ENCODE peak calls at places on chromosomes 6 and 20, in nine cellular contexts. One of them, this sample, is unnamed.

GRCh38 chr6:122778961-122779671 is 400 bp upstream of the FABP7 start:
- DNase-seq in GM23338: peak
- DNase-seq in pons: peak
- DNase-seq in GM03348: no peak
- DNase-seq in fibroblast of mammary gland: no peak
- DNase-seq in sciatic nerve: no peak
- DNase-seq in left ventricle myocardium inferior: no peak
- DNase-seq in WTC11: peak
- DNase-seq in astrocyte of the cerebellum: peak
- DNase-seq in this sample: peak

GRCh38 chr20:24033151-24033550 is 44.6 kb upstream of the GGTLC1 start:
- DNase-seq in GM23338: no peak
- DNase-seq in WTC11: no peak
- DNase-seq in astrocyte of the cerebellum: no peak
- DNase-seq in GM03348: no peak
- DNase-seq in sciatic nerve: no peak
- DNase-seq in left ventricle myocardium inferior: no peak
- DNase-seq in pons: no peak
- DNase-seq in fibroblast of mammary gland: no peak
- DNase-seq in this sample: no peak

GRCh38 chr6:55772730-55773129 is 102.7 kb downstream of the BMP5 start:
- DNase-seq in left ventricle myocardium inferior: no peak
- DNase-seq in GM23338: no peak
- DNase-seq in sciatic nerve: no peak
- DNase-seq in GM03348: no peak
- DNase-seq in astrocyte of the cerebellum: no peak
- DNase-seq in WTC11: no peak
- DNase-seq in pons: no peak
- DNase-seq in fibroblast of mammary gland: no peak
- DNase-seq in this sample: no peak

GRCh38 chr20:34045294-34045693 is 51.6 kb downstream of the RALY start:
- DNase-seq in astrocyte of the cerebellum: no peak
- DNase-seq in pons: no peak
- DNase-seq in left ventricle myocardium inferior: peak
- DNase-seq in WTC11: no peak
- DNase-seq in GM03348: peak
- DNase-seq in GM23338: no peak
- DNase-seq in sciatic nerve: no peak
- DNase-seq in fibroblast of mammary gland: peak
- DNase-seq in this sample: no peak

GRCh38 chr6:92495246-92495645 is 924.1 kb downstream of the EPHA7 start:
- DNase-seq in sciatic nerve: no peak
- DNase-seq in astrocyte of the cerebellum: peak
- DNase-seq in GM23338: no peak
- DNase-seq in GM03348: no peak
- DNase-seq in fibroblast of mammary gland: no peak
- DNase-seq in WTC11: no peak
- DNase-seq in pons: peak
- DNase-seq in left ventricle myocardium inferior: no peak
- DNase-seq in this sample: no peak

GRCh38 chr6:41894366-41895299 is 542 bp downstream of the USP49 start:
- DNase-seq in fibroblast of mammary gland: peak
- DNase-seq in astrocyte of the cerebellum: no peak
- DNase-seq in left ventricle myocardium inferior: no peak
- DNase-seq in sciatic nerve: no peak
- DNase-seq in GM03348: peak
- DNase-seq in WTC11: peak
- DNase-seq in pons: no peak
- DNase-seq in GM23338: peak
- DNase-seq in this sample: peak

GRCh38 chr6:142030115-142030619 is 102.6 kb upstream of the GJE1 start:
- DNase-seq in pons: no peak
- DNase-seq in sciatic nerve: no peak
- DNase-seq in WTC11: peak
- DNase-seq in fibroblast of mammary gland: peak
- DNase-seq in GM23338: peak
- DNase-seq in astrocyte of the cerebellum: no peak
- DNase-seq in left ventricle myocardium inferior: no peak
- DNase-seq in GM03348: no peak
- DNase-seq in this sample: no peak

GRCh38 chr20:62159052-62159451 is 15.5 kb downstream of the SS18L1 start:
- DNase-seq in WTC11: no peak
- DNase-seq in pons: no peak
- DNase-seq in GM23338: no peak
- DNase-seq in GM03348: no peak
- DNase-seq in left ventricle myocardium inferior: no peak
- DNase-seq in fibroblast of mammary gland: no peak
- DNase-seq in sciatic nerve: no peak
- DNase-seq in astrocyte of the cerebellum: no peak
- DNase-seq in this sample: no peak

This sample was measured in midbrain.